ENCODE peak calls at places on chromosomes 13 and 19, in nine cellular contexts. One of them, this sample, is unnamed.

GRCh38 chr13:113299951-113300350 is 2.9 kb downstream of the LAMP1 start:
- DNase-seq in LHCN-M2: peak
- DNase-seq in RKO: no peak
- DNase-seq in AG09319: no peak
- DNase-seq in stimulated activated CD4-positive, alpha-beta T cell treated with anti-CD3 and anti-CD28 coated beads, Interleukin-1b, Interleukin-23, amount 100 ng/mL, for 48 hours: no peak
- DNase-seq in lung: no peak
- DNase-seq in T-helper 2 cell: no peak
- DNase-seq in aorta: no peak
- DNase-seq in fibroblast of lung: peak
- DNase-seq in this sample: no peak

GRCh38 chr13:30737511-30738342 is 2.4 kb downstream of the ALOX5AP start:
- DNase-seq in LHCN-M2: no peak
- DNase-seq in RKO: no peak
- DNase-seq in AG09319: no peak
- DNase-seq in stimulated activated CD4-positive, alpha-beta T cell treated with anti-CD3 and anti-CD28 coated beads, Interleukin-1b, Interleukin-23, amount 100 ng/mL, for 48 hours: no peak
- DNase-seq in lung: no peak
- DNase-seq in T-helper 2 cell: no peak
- DNase-seq in aorta: peak
- DNase-seq in fibroblast of lung: no peak
- DNase-seq in this sample: no peak

GRCh38 chr13:83879431-83880171 is 2.7 kb downstream of the SLITRK1 start:
- DNase-seq in LHCN-M2: peak
- DNase-seq in RKO: no peak
- DNase-seq in AG09319: no peak
- DNase-seq in stimulated activated CD4-positive, alpha-beta T cell treated with anti-CD3 and anti-CD28 coated beads, Interleukin-1b, Interleukin-23, amount 100 ng/mL, for 48 hours: no peak
- DNase-seq in lung: no peak
- DNase-seq in T-helper 2 cell: no peak
- DNase-seq in aorta: no peak
- DNase-seq in fibroblast of lung: no peak
- DNase-seq in this sample: no peak

GRCh38 chr13:28705734-28706133 is 13.0 kb downstream of the SLC46A3 start:
- DNase-seq in LHCN-M2: peak
- DNase-seq in RKO: no peak
- DNase-seq in AG09319: no peak
- DNase-seq in stimulated activated CD4-positive, alpha-beta T cell treated with anti-CD3 and anti-CD28 coated beads, Interleukin-1b, Interleukin-23, amount 100 ng/mL, for 48 hours: no peak
- DNase-seq in lung: no peak
- DNase-seq in T-helper 2 cell: no peak
- DNase-seq in aorta: no peak
- DNase-seq in fibroblast of lung: peak
- DNase-seq in this sample: no peak

GRCh38 chr13:93173656-93174055 is 53.0 kb upstream of the GPC6 start:
- DNase-seq in LHCN-M2: peak
- DNase-seq in RKO: no peak
- DNase-seq in AG09319: no peak
- DNase-seq in stimulated activated CD4-positive, alpha-beta T cell treated with anti-CD3 and anti-CD28 coated beads, Interleukin-1b, Interleukin-23, amount 100 ng/mL, for 48 hours: no peak
- DNase-seq in lung: no peak
- DNase-seq in T-helper 2 cell: no peak
- DNase-seq in aorta: no peak
- DNase-seq in fibroblast of lung: peak
- DNase-seq in this sample: no peak

GRCh38 chr13:49690133-49690989 is 925 bp downstream of the EBPL start:
- DNase-seq in LHCN-M2: peak
- DNase-seq in RKO: peak
- DNase-seq in AG09319: no peak
- DNase-seq in stimulated activated CD4-positive, alpha-beta T cell treated with anti-CD3 and anti-CD28 coated beads, Interleukin-1b, Interleukin-23, amount 100 ng/mL, for 48 hours: no peak
- DNase-seq in lung: no peak
- DNase-seq in T-helper 2 cell: no peak
- DNase-seq in aorta: no peak
- DNase-seq in fibroblast of lung: peak
- DNase-seq in this sample: peak

GRCh38 chr19:38515906-38516305 is 82.4 kb downstream of the RYR1 start:
- DNase-seq in LHCN-M2: no peak
- DNase-seq in RKO: no peak
- DNase-seq in AG09319: no peak
- DNase-seq in stimulated activated CD4-positive, alpha-beta T cell treated with anti-CD3 and anti-CD28 coated beads, Interleukin-1b, Interleukin-23, amount 100 ng/mL, for 48 hours: no peak
- DNase-seq in lung: no peak
- DNase-seq in T-helper 2 cell: no peak
- DNase-seq in aorta: peak
- DNase-seq in fibroblast of lung: no peak
- DNase-seq in this sample: no peak

GRCh38 chr13:21971662-21972635 is 301.1 kb downstream of the FGF9 start:
- DNase-seq in LHCN-M2: no peak
- DNase-seq in RKO: no peak
- DNase-seq in AG09319: no peak
- DNase-seq in stimulated activated CD4-positive, alpha-beta T cell treated with anti-CD3 and anti-CD28 coated beads, Interleukin-1b, Interleukin-23, amount 100 ng/mL, for 48 hours: no peak
- DNase-seq in lung: no peak
- DNase-seq in T-helper 2 cell: no peak
- DNase-seq in aorta: no peak
- DNase-seq in fibroblast of lung: peak
- DNase-seq in this sample: no peak

GRCh38 chr13:30020726-30021312 is 170.4 kb upstream of the UBL3 start:
- DNase-seq in LHCN-M2: peak
- DNase-seq in RKO: no peak
- DNase-seq in AG09319: no peak
- DNase-seq in stimulated activated CD4-positive, alpha-beta T cell treated with anti-CD3 and anti-CD28 coated beads, Interleukin-1b, Interleukin-23, amount 100 ng/mL, for 48 hours: no peak
- DNase-seq in lung: no peak
- DNase-seq in T-helper 2 cell: no peak
- DNase-seq in aorta: no peak
- DNase-seq in fibroblast of lung: no peak
- DNase-seq in this sample: no peak

GRCh38 chr19:38451036-38451435 is 17.5 kb downstream of the RYR1 start:
- DNase-seq in LHCN-M2: no peak
- DNase-seq in RKO: no peak
- DNase-seq in AG09319: no peak
- DNase-seq in stimulated activated CD4-positive, alpha-beta T cell treated with anti-CD3 and anti-CD28 coated beads, Interleukin-1b, Interleukin-23, amount 100 ng/mL, for 48 hours: no peak
- DNase-seq in lung: no peak
- DNase-seq in T-helper 2 cell: no peak
- DNase-seq in aorta: no peak
- DNase-seq in fibroblast of lung: no peak
- DNase-seq in this sample: no peak

GRCh38 chr13:25276748-25277147 is 10.5 kb downstream of the MTMR6 start:
- DNase-seq in LHCN-M2: peak
- DNase-seq in RKO: peak
- DNase-seq in AG09319: no peak
- DNase-seq in stimulated activated CD4-positive, alpha-beta T cell treated with anti-CD3 and anti-CD28 coated beads, Interleukin-1b, Interleukin-23, amount 100 ng/mL, for 48 hours: peak
- DNase-seq in lung: no peak
- DNase-seq in T-helper 2 cell: no peak
- DNase-seq in aorta: no peak
- DNase-seq in fibroblast of lung: peak
- DNase-seq in this sample: no peak

GRCh38 chr19:8304841-8305621 is 3.1 kb downstream of the CD320 start:
- DNase-seq in LHCN-M2: no peak
- DNase-seq in RKO: no peak
- DNase-seq in AG09319: no peak
- DNase-seq in stimulated activated CD4-positive, alpha-beta T cell treated with anti-CD3 and anti-CD28 coated beads, Interleukin-1b, Interleukin-23, amount 100 ng/mL, for 48 hours: peak
- DNase-seq in lung: peak
- DNase-seq in T-helper 2 cell: no peak
- DNase-seq in aorta: peak
- DNase-seq in fibroblast of lung: no peak
- DNase-seq in this sample: no peak

GRCh38 chr19:41868120-41868988 is 8.3 kb downstream of the RPS19 start:
- DNase-seq in LHCN-M2: no peak
- DNase-seq in RKO: no peak
- DNase-seq in AG09319: no peak
- DNase-seq in stimulated activated CD4-positive, alpha-beta T cell treated with anti-CD3 and anti-CD28 coated beads, Interleukin-1b, Interleukin-23, amount 100 ng/mL, for 48 hours: no peak
- DNase-seq in lung: peak
- DNase-seq in T-helper 2 cell: no peak
- DNase-seq in aorta: no peak
- DNase-seq in fibroblast of lung: no peak
- DNase-seq in this sample: no peak